ENCODE peak calls at places on chromosome 22, in seven cellular contexts. F is stimulated activated CD8-positive, alpha-beta memory T cell treated with anti-CD3 and anti-CD28 coated beads, Interleukin-2, amount 100 ng/mL, for 48 hours; A is ELF-1; R is AG20443; B is colonic mucosa; W is cardiac septum; H is NCI-H460. P is an unnamed sample.

GRCh38 chr22:40407021-40407761 is 36.8 kb downstream of the SGSM3 start:
- DNase-seq in B (no peak), W (no peak), A (no peak), F (no peak), H (no peak), R (no peak), P (no peak)

GRCh38 chr22:29623553-29624169 is 20.2 kb downstream of the NF2 start:
- DNase-seq in A (no peak), F (no peak), W (no peak), B (no peak), H (no peak), R (no peak), P (no peak)

GRCh38 chr22:29393019-29393608 is 4.7 kb upstream of the AP1B1 start:
- DNase-seq in W (no peak), B (no peak), R (no peak), F (no peak), H (no peak), A (no peak), P (no peak)

GRCh38 chr22:37822079-37822833 is 926 bp upstream of the GALR3 start:
- DNase-seq in R (no peak), F (no peak), B (no peak), A (peak; percentile 52), H (no peak), W (no peak), P (no peak)

GRCh38 chr22:38124236-38124974 is 13.9 kb upstream of the BAIAP2L2 start:
- DNase-seq in H (no peak), F (no peak), R (no peak), B (no peak), A (peak; percentile 43), W (no peak), P (no peak)

GRCh38 chr22:19869497-19870152 is 15.0 kb upstream of the GNB1L start:
- DNase-seq in B (peak; percentile 17), W (peak; percentile 46), R (no peak), A (peak; percentile 1), H (no peak), F (no peak), P (no peak)

GRCh38 chr22:47392729-47393128 is 630.3 kb downstream of the TBC1D22A start:
- DNase-seq in W (no peak), F (no peak), A (no peak), B (no peak), H (no peak), R (no peak), P (no peak)

GRCh38 chr22:49664371-49664881 is 163.2 kb downstream of the BRD1 start:
- DNase-seq in A (no peak), F (no peak), B (no peak), W (no peak), H (no peak), R (no peak), P (no peak)

GRCh38 chr22:50677493-50678217 is 5.0 kb downstream of the SHANK3 start:
- DNase-seq in W (peak; percentile 66), F (no peak), A (no peak), B (no peak), R (peak; percentile 16), H (no peak), P (no peak)

GRCh38 chr22:47065756-47066615 is 303.5 kb downstream of the TBC1D22A start:
- DNase-seq in F (no peak), H (no peak), R (no peak), A (no peak), W (peak; percentile 63), B (no peak), P (no peak)

GRCh38 chr22:40210814-40211213 is 33.1 kb downstream of the TNRC6B start:
- DNase-seq in H (no peak), W (no peak), R (no peak), B (no peak), F (no peak), A (no peak), P (no peak)

GRCh38 chr22:27283714-27284113 is 517.8 kb downstream of the MN1 start:
- DNase-seq in R (no peak), W (no peak), A (no peak), B (no peak), F (no peak), H (no peak), P (no peak)

GRCh38 chr22:49962751-49963646 is 2.4 kb downstream of the PIM3 start:
- DNase-seq in F (no peak), A (peak; percentile 6), H (no peak), W (peak; percentile 76), R (no peak), B (peak; percentile 39), P (no peak)

GRCh38 chr22:45911601-45912271 is 65.2 kb downstream of the WNT7B start:
- DNase-seq in F (no peak), B (no peak), H (peak; percentile 42), W (no peak), R (peak; percentile 75), A (no peak), P (peak; percentile 61)

GRCh38 chr22:16932577-16932976 is 75.4 kb downstream of the GAB4 start:
- DNase-seq in A (no peak), R (peak; percentile 35), H (no peak), W (no peak), B (no peak), F (no peak), P (no peak)

GRCh38 chr22:17633217-17633997 is 4.9 kb upstream of the ATP6V1E1 start:
- DNase-seq in B (no peak), F (no peak), A (peak; percentile 47), H (peak; percentile 15), R (peak; percentile 48), W (no peak), P (peak; percentile 87)

GRCh38 chr22:24157783-24158170 is 23.5 kb upstream of the SUSD2 start:
- DNase-seq in H (no peak), W (no peak), A (no peak), R (peak; percentile 18), F (no peak), B (no peak), P (no peak)

GRCh38 chr22:37634505-37635002 is 4.9 kb upstream of the SH3BP1 start:
- DNase-seq in H (no peak), R (no peak), W (no peak), F (no peak), A (no peak), B (no peak), P (no peak)

GRCh38 chr22:31897842-31898241 is 46.5 kb upstream of the YWHAH start:
- DNase-seq in R (peak; percentile 48), H (no peak), W (no peak), B (no peak), F (no peak), A (no peak), P (peak; percentile 49)

GRCh38 chr22:50151571-50152537 is 18.7 kb upstream of the PANX2 start:
- DNase-seq in H (no peak), W (no peak), A (no peak), R (no peak), B (no peak), F (no peak), P (no peak)

GRCh38 chr22:29093980-29094379 is 21.1 kb downstream of the KREMEN1 start:
- DNase-seq in B (no peak), A (no peak), H (no peak), F (no peak), W (no peak), R (peak; percentile 66), P (peak; percentile 74)

GRCh38 chr22:35219012-35219411 is 38.3 kb upstream of the HMGXB4 start:
- DNase-seq in F (no peak), R (peak; percentile 63), W (no peak), A (no peak), B (no peak), H (no peak), P (peak; percentile 68)

GRCh38 chr22:42836026-42836425 is 21.0 kb downstream of the ARFGAP3 start:
- DNase-seq in B (no peak), A (no peak), R (no peak), W (no peak), F (no peak), H (no peak), P (no peak)

GRCh38 chr22:17910561-17911311 is 113.6 kb downstream of the MICAL3 start:
- DNase-seq in W (peak; percentile 86), H (no peak), F (no peak), R (peak; percentile 93), B (peak; percentile 27), A (peak; percentile 88), P (peak; percentile 86)

GRCh38 chr22:40668611-40669390 is 10.5 kb upstream of the MCHR1 start:
- DNase-seq in A (peak; percentile 84), R (peak; percentile 78), F (no peak), B (no peak), H (no peak), W (no peak), P (peak; percentile 88)

GRCh38 chr22:46309526-46310085 is 12.9 kb downstream of the GTSE1 start:
- DNase-seq in R (no peak), F (no peak), A (no peak), B (no peak), H (no peak), W (no peak), P (no peak)

GRCh38 chr22:26383968-26384576 is 45.0 kb upstream of the ASPHD2 start:
- DNase-seq in B (no peak), W (no peak), H (no peak), R (no peak), A (no peak), F (no peak), P (no peak)

GRCh38 chr22:25053153-25053805 is 100.8 kb downstream of the KIAA1671 start:
- DNase-seq in B (peak; percentile 81), H (no peak), W (no peak), A (no peak), R (no peak), F (no peak), P (no peak)

GRCh38 chr22:22074634-22075381 is 92.2 kb upstream of the TOP3B start:
- DNase-seq in R (no peak), A (no peak), W (no peak), F (no peak), H (no peak), B (no peak), P (no peak)

P was measured in AG10803.